ENCODE peak calls at places on chromosomes 4 and X, in nine cellular contexts. B, D, M, N, U, H, K, S and L are unnamed samples.

GRCh38 chr4:105990933-105991332 is 95.7 kb downstream of the NPNT start:
- DNase-seq in U (no peak), D (peak), B (peak), H (peak), K (peak), M (peak), N (peak), S (peak), L (no peak)

GRCh38 chr4:126458993-126459392 is 1144.2 kb downstream of the FAT4 start:
- DNase-seq in U (no peak), K (no peak), H (no peak), S (peak), D (no peak), M (peak), N (peak), B (no peak), L (no peak)

GRCh38 chr4:139142097-139142496 is 34.9 kb downstream of the ELF2 start:
- DNase-seq in N (no peak), K (no peak), S (no peak), H (no peak), M (no peak), U (no peak), B (no peak), D (no peak), L (no peak)

GRCh38 chr4:125368161-125368560 is 53.4 kb downstream of the FAT4 start:
- DNase-seq in N (peak), M (peak), H (no peak), U (no peak), S (peak), K (no peak), B (no peak), D (no peak), L (no peak)

GRCh38 chr4:177473991-177474390 is 31.8 kb upstream of the AGA start:
- DNase-seq in K (no peak), D (no peak), S (no peak), M (no peak), H (no peak), N (no peak), U (no peak), B (no peak), L (no peak)

GRCh38 chrX:141733371-141733770 is 34.8 kb upstream of the SPANXD start:
- DNase-seq in U (no peak), M (peak), B (no peak), N (peak), D (no peak), K (no peak), H (no peak), S (peak), L (no peak)

GRCh38 chr4:176193898-176194297 is 1.5 kb downstream of the SPATA4 start:
- DNase-seq in B (no peak), N (peak), H (no peak), M (peak), U (no peak), S (peak), K (no peak), D (no peak), L (no peak)

GRCh38 chr4:1002131-1002630 is 9.0 kb upstream of the SLC26A1 start:
- DNase-seq in S (no peak), H (peak), B (no peak), N (no peak), K (peak), M (peak), D (peak), U (peak), L (no peak)

GRCh38 chr4:20474119-20474518 is 222.4 kb downstream of the SLIT2 start:
- DNase-seq in U (peak), S (peak), M (peak), K (no peak), B (no peak), H (no peak), N (peak), D (no peak), L (no peak)

GRCh38 chr4:123127218-123127617 is 204.8 kb upstream of the NUDT6 start:
- DNase-seq in D (no peak), H (no peak), U (no peak), M (peak), S (peak), K (no peak), B (no peak), N (peak), L (no peak)

GRCh38 chr4:176492648-176493302 is 173.0 kb downstream of the SPCS3 start:
- DNase-seq in S (peak), D (no peak), M (peak), H (no peak), N (no peak), K (no peak), U (no peak), B (no peak), L (no peak)

GRCh38 chrX:13248867-13249521 is 70.9 kb downstream of the ATXN3L start:
- DNase-seq in S (no peak), D (no peak), K (no peak), M (no peak), N (no peak), H (no peak), B (no peak), U (no peak), L (no peak)

GRCh38 chr4:175884048-175884447 is 72.0 kb upstream of the GPM6A start:
- DNase-seq in S (no peak), U (no peak), B (no peak), M (no peak), K (no peak), N (peak), D (no peak), H (no peak), L (no peak)

GRCh38 chrX:98114026-98114425 is 1230.3 kb downstream of the RPA4 start:
- DNase-seq in B (no peak), N (no peak), D (no peak), M (no peak), U (no peak), H (no peak), S (no peak), K (no peak), L (no peak)

GRCh38 chr4:180695851-180696250 is 1547.4 kb upstream of the TENM3 start:
- DNase-seq in K (no peak), M (peak), N (peak), H (no peak), U (no peak), D (no peak), S (peak), B (no peak), L (no peak)

GRCh38 chr4:124067031-124067430 is 645.5 kb downstream of the ANKRD50 start:
- DNase-seq in M (no peak), S (peak), K (no peak), U (no peak), D (no peak), H (no peak), B (no peak), N (no peak), L (no peak)

GRCh38 chr4:123488916-123489315 is 92.3 kb downstream of the SPRY1 start:
- DNase-seq in H (no peak), M (peak), K (no peak), U (no peak), D (no peak), B (no peak), N (peak), S (peak), L (no peak)

GRCh38 chrX:84974803-84975202 is 28.9 kb upstream of the APOOL start:
- DNase-seq in U (no peak), H (no peak), M (no peak), B (no peak), D (no peak), N (no peak), K (no peak), S (no peak), L (no peak)

GRCh38 chrX:2264179-2265030 is 236.4 kb downstream of the DHRSX start:
- DNase-seq in D (no peak), M (no peak), N (no peak), U (no peak), K (no peak), H (no peak), S (no peak), B (no peak), L (no peak)

GRCh38 chr4:105878668-105879067 is 16.6 kb upstream of the NPNT start:
- DNase-seq in D (no peak), B (no peak), H (no peak), K (no peak), M (no peak), N (no peak), U (no peak), S (no peak), L (no peak)

GRCh38 chrX:132333351-132333750 is 114.1 kb upstream of the RAP2C start:
- DNase-seq in N (no peak), K (no peak), S (no peak), D (no peak), H (no peak), B (no peak), U (no peak), M (no peak), L (no peak)

GRCh38 chr4:98242538-98242937 is 18.6 kb upstream of the RAP1GDS1 start:
- DNase-seq in H (no peak), D (no peak), N (no peak), K (no peak), S (no peak), U (no peak), B (no peak), M (no peak), L (no peak)

GRCh38 chr4:48445704-48446103 is 37.4 kb upstream of the SLC10A4 start:
- DNase-seq in S (peak), D (no peak), N (peak), M (peak), H (no peak), U (no peak), K (no peak), B (no peak), L (no peak)
- TF ChIP-seq CTCF in S (peak), D (peak), N (peak), M (peak), H (peak), U (peak), K (no peak), B (peak), L (peak)

GRCh38 chr4:95984081-95984480 is 144.2 kb downstream of the PDHA2 start:
- DNase-seq in U (no peak), K (no peak), H (no peak), B (no peak), D (no peak), S (no peak), N (no peak), M (no peak), L (no peak)

GRCh38 chr4:95985791-95986190 is 145.9 kb downstream of the PDHA2 start:
- DNase-seq in M (peak), D (no peak), U (no peak), K (no peak), S (no peak), H (no peak), B (no peak), N (no peak), L (no peak)

GRCh38 chr4:95980877-95981360 is 141.0 kb downstream of the PDHA2 start:
- DNase-seq in M (no peak), B (peak), N (no peak), D (no peak), H (no peak), U (no peak), K (no peak), S (no peak), L (no peak)

GRCh38 chr4:95981591-95981990 is 141.7 kb downstream of the PDHA2 start:
- DNase-seq in B (no peak), K (no peak), D (no peak), M (no peak), N (no peak), S (no peak), U (no peak), H (no peak), L (no peak)

GRCh38 chr4:95985051-95985450 is 145.2 kb downstream of the PDHA2 start:
- DNase-seq in N (no peak), U (no peak), D (no peak), K (no peak), B (no peak), S (no peak), M (no peak), H (no peak), L (no peak)
- TF ChIP-seq CTCF in N (no peak), U (no peak), D (no peak), K (no peak), B (no peak), S (no peak), M (no peak), H (no peak), L (no peak)

DNA sequence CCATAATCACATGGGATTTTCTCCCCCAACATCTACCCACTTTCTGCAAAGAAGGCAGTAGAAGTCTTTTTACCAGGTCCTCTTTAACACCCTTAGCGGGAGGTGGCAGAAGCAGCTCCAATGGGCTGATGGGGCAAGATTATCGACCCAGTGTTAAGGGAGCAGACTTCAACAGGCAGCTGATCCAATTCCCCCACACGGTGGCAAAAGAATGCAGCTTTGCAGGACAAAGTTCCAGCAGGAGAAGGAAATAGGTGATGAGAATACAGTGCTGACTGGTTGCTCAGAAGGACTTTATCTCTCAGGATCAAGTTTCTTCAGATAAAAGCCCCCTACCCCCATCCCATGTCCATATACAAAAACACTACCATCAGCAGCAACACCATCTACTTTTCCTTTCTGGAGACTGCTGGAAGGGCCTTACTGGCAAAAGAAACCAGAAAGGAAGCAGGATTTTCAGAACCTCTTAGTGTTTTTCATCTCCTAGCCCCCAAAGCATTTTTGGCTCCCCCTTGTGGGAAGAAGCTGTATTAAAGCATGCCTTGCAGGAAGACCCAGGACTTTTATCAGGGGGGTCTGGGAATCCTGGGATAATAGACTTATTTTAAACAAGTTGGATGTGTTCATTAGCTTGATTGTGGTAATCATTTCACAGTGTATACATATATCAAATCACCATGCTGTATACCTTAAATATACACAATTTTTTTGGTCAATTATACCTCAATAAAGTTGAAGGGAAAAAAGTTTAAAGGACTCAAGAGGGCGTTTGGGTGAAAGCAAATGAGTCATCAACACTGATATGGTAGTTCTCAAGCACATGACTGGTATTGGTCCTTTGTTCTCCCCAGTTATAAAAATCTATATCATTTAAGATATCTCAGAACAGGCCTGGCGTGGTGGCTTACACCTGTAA is 146.4 kb downstream of the GPC3 start:
- DNase-seq in D (peak), K (no peak), M (peak), S (peak), N (peak), U (peak), H (peak), B (no peak), L (no peak)
- TF ChIP-seq CTCF in D (peak), K (peak), M (peak), S (peak), N (peak), U (peak), H (peak), B (peak), L (peak)

DNA sequence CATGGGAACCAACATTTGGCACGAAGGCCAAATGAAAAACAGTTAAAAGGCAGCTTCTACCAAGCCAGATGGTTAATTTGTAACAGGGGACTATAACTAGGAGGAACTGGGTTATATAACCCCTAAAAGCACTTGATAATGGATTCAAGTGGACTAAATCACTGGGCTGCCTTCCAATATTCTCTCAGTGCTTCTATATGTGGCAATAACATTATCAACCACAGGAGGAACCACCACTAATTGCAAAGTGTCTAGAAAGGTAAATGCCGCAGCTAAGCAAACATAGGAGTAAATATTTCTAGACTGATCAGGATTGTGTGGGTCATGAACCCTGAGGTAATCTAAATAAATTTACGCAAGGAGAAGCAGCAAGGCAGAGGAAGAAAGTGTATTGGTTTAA is 391.5 kb downstream of the UBE2NL start:
- DNase-seq in H (no peak), B (no peak), U (no peak), N (no peak), S (no peak), K (no peak), D (no peak), M (no peak), L (no peak)
- TF ChIP-seq CTCF in H (no peak), B (no peak), U (no peak), N (no peak), S (no peak), K (no peak), D (no peak), M (no peak), L (no peak)

GRCh38 chr4:187993827-187994226 is 1.7 kb upstream of the ZFP42 start:
- DNase-seq in B (no peak), H (no peak), D (no peak), S (peak), N (no peak), M (no peak), U (peak), K (no peak), L (no peak)
- TF ChIP-seq CTCF in B (peak), H (peak), D (no peak), S (peak), N (peak), M (peak), U (peak), K (no peak), L (no peak)

GRCh38 chrX:50475208-50475607 is 4.6 kb upstream of the DGKK start:
- DNase-seq in S (no peak), M (no peak), N (no peak), U (no peak), B (no peak), H (no peak), D (no peak), K (no peak), L (no peak)
- TF ChIP-seq CTCF in S (no peak), M (no peak), N (no peak), U (no peak), B (no peak), H (no peak), D (no peak), K (no peak), L (no peak)